ENCODE peak calls at places on chromosomes 3 and 15, in ten cellular contexts. R is AG09309, L is GM06990, I is GM13976, F is AG04450, J is IMR-90, T is foreskin fibroblast, K is fibroblast of mammary gland, O is OCI-LY7, N is fibroblast of lung. C is an unnamed sample.

GRCh38 chr15:25678498-25678865 is 184.6 kb downstream of the ATP10A start:
- DNase-seq in R (no peak), L (no peak), I (no peak), F (no peak), J (no peak), T (peak), K (no peak), O (no peak), N (no peak), C (no peak)

GRCh38 chr3:38630591-38630990 is 18.9 kb downstream of the SCN5A start:
- DNase-seq in R (no peak), L (no peak), I (no peak), F (no peak), J (no peak), T (no peak), K (no peak), O (no peak), N (no peak), C (no peak)

GRCh38 chr3:102074951-102075350 is 225.6 kb downstream of the NFKBIZ start:
- DNase-seq in R (no peak), L (no peak), I (no peak), F (peak), J (peak), T (no peak), K (peak), O (no peak), N (no peak), C (no peak)

GRCh38 chr15:78449220-78449999 is 11.4 kb downstream of the IREB2 start:
- DNase-seq in R (no peak), L (no peak), I (no peak), F (no peak), J (no peak), T (no peak), K (no peak), O (no peak), N (no peak), C (no peak)

GRCh38 chr3:87503901-87504498 is 227.6 kb upstream of the POU1F1 start:
- DNase-seq in R (peak), L (no peak), I (peak), F (peak), J (peak), T (peak), K (peak), O (peak), N (peak), C (no peak)

GRCh38 chr3:59704292-59704691 is 654.5 kb upstream of the CFAP20DC start:
- DNase-seq in R (no peak), L (no peak), I (no peak), F (no peak), J (peak), T (no peak), K (no peak), O (no peak), N (no peak), C (no peak)

GRCh38 chr3:51307458-51307857 is 77.6 kb upstream of the MANF start:
- DNase-seq in R (no peak), L (no peak), I (no peak), F (no peak), J (no peak), T (no peak), K (no peak), O (no peak), N (no peak), C (no peak)

GRCh38 chr3:187406927-187407326 is 38.7 kb downstream of the RTP4 start:
- DNase-seq in R (no peak), L (no peak), I (no peak), F (no peak), J (no peak), T (no peak), K (peak), O (no peak), N (peak), C (no peak)

GRCh38 chr3:29346828-29347227 is 66.0 kb downstream of the RBMS3 start:
- DNase-seq in R (peak), L (no peak), I (no peak), F (peak), J (peak), T (peak), K (peak), O (no peak), N (peak), C (no peak)

GRCh38 chr3:44318929-44319328 is 19.6 kb upstream of the TCAIM start:
- DNase-seq in R (no peak), L (no peak), I (peak), F (no peak), J (no peak), T (no peak), K (no peak), O (no peak), N (no peak), C (no peak)

GRCh38 chr3:63639821-63640220 is 12.7 kb upstream of the SNTN start:
- DNase-seq in R (no peak), L (no peak), I (no peak), F (no peak), J (no peak), T (no peak), K (no peak), O (no peak), N (peak), C (no peak)

GRCh38 chr3:37111199-37111598 is 63.2 kb downstream of the LRRFIP2 start:
- DNase-seq in R (no peak), L (no peak), I (no peak), F (no peak), J (no peak), T (no peak), K (no peak), O (no peak), N (no peak), C (no peak)

GRCh38 chr3:129016366-129016724 is 15.2 kb downstream of the EFCC1 start:
- DNase-seq in R (no peak), L (no peak), I (no peak), F (no peak), J (no peak), T (no peak), K (no peak), O (peak), N (no peak), C (no peak)

GRCh38 chr3:175342196-175342595 is 483.1 kb downstream of the NAALADL2 start:
- DNase-seq in R (no peak), L (no peak), I (no peak), F (no peak), J (peak), T (no peak), K (no peak), O (no peak), N (peak), C (no peak)

GRCh38 chr15:52137432-52138357 is 25.1 kb upstream of the BCL2L10 start:
- DNase-seq in R (no peak), L (no peak), I (no peak), F (no peak), J (no peak), T (no peak), K (no peak), O (no peak), N (no peak), C (no peak)

GRCh38 chr3:195566797-195567196 is 16.9 kb downstream of the APOD start:
- DNase-seq in R (no peak), L (no peak), I (no peak), F (no peak), J (no peak), T (no peak), K (no peak), O (no peak), N (no peak), C (no peak)

GRCh38 chr3:40310690-40311089 is 1.2 kb downstream of the EIF1B start:
- DNase-seq in R (no peak), L (no peak), I (no peak), F (no peak), J (peak), T (no peak), K (peak), O (no peak), N (peak), C (no peak)

GRCh38 chr15:67762610-67763368 is 62.5 kb upstream of the SKOR1 start:
- DNase-seq in R (peak), L (peak), I (peak), F (no peak), J (peak), T (peak), K (peak), O (peak), N (no peak), C (no peak)

GRCh38 chr15:88902491-88902835 is 7.1 kb upstream of the HAPLN3 start:
- DNase-seq in R (no peak), L (no peak), I (no peak), F (no peak), J (no peak), T (no peak), K (no peak), O (no peak), N (no peak), C (no peak)

DNA sequence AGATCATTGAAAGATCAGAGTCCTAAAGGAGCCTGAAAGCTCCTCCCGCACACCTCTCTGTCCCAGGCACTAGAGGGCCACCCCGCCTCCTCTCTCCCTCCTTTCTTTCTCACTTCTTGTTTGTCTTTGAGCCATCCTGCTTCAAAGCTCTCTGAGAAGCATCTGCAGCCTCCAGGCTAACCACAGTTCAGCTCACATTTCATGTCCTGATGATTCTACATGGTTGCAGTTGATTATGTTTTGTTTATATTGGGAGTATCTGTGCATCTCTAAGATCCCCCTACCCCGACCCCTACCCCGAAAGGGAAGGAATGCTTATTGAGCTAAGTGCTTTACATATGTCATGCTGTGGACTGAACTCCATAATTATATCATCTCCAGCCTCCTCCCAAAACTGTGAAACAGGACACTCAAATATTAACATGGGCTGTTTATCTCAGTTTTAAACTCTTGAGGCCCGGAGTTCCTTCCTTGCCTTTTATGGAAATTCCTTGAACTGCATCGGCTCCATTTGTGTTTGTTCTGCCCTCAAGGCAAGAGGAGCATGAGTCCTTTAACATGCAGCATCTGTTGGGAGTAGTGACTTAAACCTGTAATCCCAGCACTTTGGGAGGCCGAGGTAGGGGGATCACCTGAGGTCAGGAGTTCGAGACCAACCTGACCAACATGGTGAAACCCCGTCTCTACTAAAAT is 30.9 kb downstream of the MGLL start:
- DNase-seq in R (no peak), L (no peak), I (peak), F (peak), J (peak), T (peak), K (peak), O (peak), N (peak), C (no peak)
- TF ChIP-seq CTCF in R (peak), L (peak), I (peak), F (peak), J (peak), T (peak), K (peak), O (peak), N (peak), C (peak)

GRCh38 chr3:73765878-73766564 is 141.3 kb upstream of the PDZRN3 start:
- DNase-seq in R (peak), L (no peak), I (no peak), F (no peak), J (no peak), T (peak), K (peak), O (no peak), N (peak), C (no peak)

GRCh38 chr3:73772599-73772998 is 147.9 kb upstream of the PDZRN3 start:
- DNase-seq in R (no peak), L (no peak), I (no peak), F (no peak), J (no peak), T (no peak), K (no peak), O (no peak), N (no peak), C (no peak)

GRCh38 chr3:73766599-73767378 is 142.0 kb upstream of the PDZRN3 start:
- DNase-seq in R (peak), L (no peak), I (no peak), F (peak), J (peak), T (peak), K (peak), O (no peak), N (peak), C (no peak)

GRCh38 chr3:73772076-73772475 is 147.3 kb upstream of the PDZRN3 start:
- DNase-seq in R (no peak), L (no peak), I (no peak), F (no peak), J (no peak), T (no peak), K (peak), O (no peak), N (no peak), C (no peak)

GRCh38 chr3:73768594-73769308 is 144.0 kb upstream of the PDZRN3 start:
- DNase-seq in R (no peak), L (no peak), I (no peak), F (no peak), J (peak), T (no peak), K (peak), O (no peak), N (no peak), C (no peak)
- TF ChIP-seq CTCF in R (peak), L (no peak), I (no peak), F (no peak), J (peak), T (no peak), K (no peak), O (no peak), N (no peak), C (peak)

GRCh38 chr3:8324727-8325126 is 176.9 kb upstream of the LMCD1 start:
- DNase-seq in R (peak), L (peak), I (peak), F (no peak), J (peak), T (peak), K (peak), O (peak), N (peak), C (no peak)
- TF ChIP-seq CTCF in R (peak), L (peak), I (peak), F (peak), J (peak), T (peak), K (peak), O (peak), N (peak), C (peak)

DNA sequence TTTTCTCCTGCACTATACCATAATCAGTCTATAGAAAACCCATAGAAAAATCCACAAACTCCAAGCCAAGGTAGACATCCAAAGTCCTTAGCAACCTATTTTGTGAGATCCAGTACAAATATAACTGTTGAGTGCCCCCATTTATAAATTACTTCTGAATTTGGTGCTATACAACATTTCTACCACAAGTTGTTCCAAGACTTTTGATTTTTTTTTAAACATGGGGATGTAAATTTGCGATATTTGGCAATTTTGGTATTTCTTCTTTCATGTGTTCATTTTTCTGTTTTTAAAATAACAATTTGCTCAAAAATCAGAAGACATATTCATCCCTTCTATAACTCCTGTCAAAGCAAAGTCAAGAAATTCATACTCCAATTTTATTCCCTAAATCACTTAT is 763.8 kb downstream of the ROBO1 start:
- DNase-seq in R (no peak), L (no peak), I (no peak), F (no peak), J (no peak), T (no peak), K (no peak), O (no peak), N (no peak), C (no peak)
- TF ChIP-seq CTCF in R (no peak), L (no peak), I (no peak), F (peak), J (no peak), T (no peak), K (no peak), O (no peak), N (no peak), C (no peak)